ENCODE peak calls at places on chromosome 7, in six cellular contexts. C, O, A, I, E and X are unnamed samples.
A peak's percentile ranks its signal among the peaks of the same experiment; 100 is the strongest.

GRCh38 chr7:30989008-30989823 is 25.5 kb downstream of the GHRHR start:
- DNase-seq in I (no peak), O (no peak), C (no peak), E (no peak), A (no peak), X (no peak)

GRCh38 chr7:47931788-47932425 is 16.4 kb downstream of the PKD1L1 start:
- DNase-seq in A (no peak), O (peak; percentile 29), C (no peak), E (no peak), I (no peak), X (peak; percentile 64)

GRCh38 chr7:102415685-102416225 is 17.6 kb upstream of the ORAI2 start:
- DNase-seq in I (no peak), E (no peak), C (no peak), A (no peak), O (no peak), X (no peak)

GRCh38 chr7:131103997-131104396 is 223.7 kb upstream of the MKLN1 start:
- DNase-seq in I (peak; percentile 9), E (no peak), A (no peak), C (no peak), O (peak; percentile 68), X (peak; percentile 90)

GRCh38 chr7:77691892-77692491 is 4.3 kb upstream of the RSBN1L start:
- DNase-seq in C (no peak), O (no peak), I (no peak), A (no peak), E (no peak), X (no peak)

GRCh38 chr7:34838329-34838728 is 180.3 kb downstream of the NPSR1 start:
- DNase-seq in I (peak; percentile 66), O (no peak), E (no peak), C (no peak), A (no peak), X (no peak)

GRCh38 chr7:55964261-55964801 is at the start of gene NIPSNAP2:
- DNase-seq in O (peak; percentile 30), C (no peak), E (peak; percentile 82), A (peak; percentile 65), I (peak; percentile 71), X (peak; percentile 79)

GRCh38 chr7:142608630-142609029 is 140.6 kb upstream of the PRSS1 start:
- DNase-seq in E (no peak), I (no peak), C (no peak), O (no peak), A (no peak), X (no peak)

GRCh38 chr7:118080947-118081346 is 103.0 kb upstream of the LSM8 start:
- DNase-seq in I (peak; percentile 71), E (no peak), O (peak; percentile 96), A (peak; percentile 12), C (peak; percentile 52), X (peak; percentile 63)

GRCh38 chr7:128040205-128040604 is 9.0 kb upstream of the LRRC4 start:
- DNase-seq in E (no peak), A (no peak), I (no peak), O (no peak), C (no peak), X (no peak)

GRCh38 chr7:129688503-129689222 is 77.1 kb downstream of the NRF1 start:
- DNase-seq in I (no peak), C (no peak), A (no peak), O (no peak), E (no peak), X (no peak)

GRCh38 chr7:158941821-158942605 is 85.7 kb downstream of the DYNC2I1 start:
- DNase-seq in C (no peak), O (no peak), I (no peak), A (no peak), E (no peak), X (no peak)

GRCh38 chr7:158944950-158945349 is 88.6 kb downstream of the DYNC2I1 start:
- DNase-seq in A (no peak), C (no peak), E (no peak), I (no peak), O (no peak), X (no peak)

GRCh38 chr7:158944195-158944594 is 87.8 kb downstream of the DYNC2I1 start:
- DNase-seq in E (no peak), O (no peak), C (no peak), A (no peak), I (no peak), X (no peak)

GRCh38 chr7:158943713-158944112 is 87.4 kb downstream of the DYNC2I1 start:
- DNase-seq in C (no peak), E (no peak), I (no peak), A (no peak), O (no peak), X (no peak)

GRCh38 chr7:158943234-158943633 is 86.9 kb downstream of the DYNC2I1 start:
- DNase-seq in A (no peak), O (no peak), C (no peak), E (no peak), I (no peak), X (no peak)
- H3K9ac ChIP-seq in A (no peak overlapping the region), O (no peak overlapping the region), C (no peak overlapping the region), E (no peak overlapping the region), I (no peak overlapping the region), X (no peak overlapping the region)

GRCh38 chr7:132577206-132578049 is 1.2 kb upstream of the PLXNA4 start:
- DNase-seq in C (no peak), O (peak; percentile 14), A (no peak), I (peak; percentile 21), E (peak; percentile 75), X (peak; percentile 72)
- TF ChIP-seq EZH2 in C (no peak), O (peak; percentile 85), A (no peak), I (no peak), E (peak; percentile 65), X (peak; percentile 79)

DNA sequence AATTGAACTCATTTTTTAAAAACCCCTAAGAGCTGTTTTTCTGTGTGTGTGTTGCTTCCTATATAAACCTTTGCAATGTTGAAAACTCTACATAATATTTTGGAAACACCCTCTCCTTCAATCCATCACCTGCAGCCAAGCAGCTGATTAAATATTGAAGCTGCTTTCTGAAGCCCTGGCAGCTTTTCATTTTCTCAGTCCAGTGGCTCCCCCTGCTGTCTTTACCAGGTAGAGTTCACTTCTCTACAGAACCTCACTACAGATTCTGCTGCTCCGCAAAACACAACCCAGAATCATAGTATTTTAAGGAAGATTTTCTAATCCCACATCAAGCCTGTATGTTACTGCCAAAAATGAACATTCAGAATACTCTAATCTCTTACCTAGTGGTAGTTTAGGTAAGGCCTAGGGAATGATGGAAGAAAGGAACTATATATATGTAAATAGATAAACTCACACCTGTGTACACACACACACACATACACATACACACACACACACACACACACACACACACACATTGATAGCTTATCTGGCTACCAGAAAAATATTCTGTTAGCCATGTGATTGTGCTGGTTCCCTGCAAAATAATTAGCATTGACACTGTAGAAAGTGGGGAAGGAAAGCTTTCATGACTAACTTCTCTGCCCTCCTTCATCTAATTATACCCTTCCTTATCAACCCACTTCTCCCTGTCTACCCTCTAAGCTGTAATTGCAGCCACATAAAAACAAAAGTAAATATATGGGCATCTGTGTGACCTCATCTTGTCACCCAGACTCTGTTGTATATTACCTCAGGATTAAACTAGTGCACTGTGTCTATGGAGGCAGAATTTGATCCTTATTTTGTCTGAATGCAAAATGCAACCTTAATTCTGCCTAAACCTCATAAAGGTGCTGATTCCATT is 229.5 kb upstream of the FZD1 start:
- DNase-seq in O (peak; percentile 34), A (peak; percentile 12), C (no peak), E (peak; percentile 74), I (peak; percentile 65), X (peak; percentile 70)
- H3K9ac ChIP-seq in O (no peak overlapping the region), A (no peak overlapping the region), C (no peak overlapping the region), E (no peak overlapping the region), I (no peak overlapping the region), X (no peak overlapping the region)

GRCh38 chr7:139525239-139525638 is 1.8 kb downstream of the CLEC2L start:
- DNase-seq in I (no peak), A (no peak), C (no peak), O (no peak), E (no peak), X (no peak)

GRCh38 chr7:139522830-139523198 is 671 bp upstream of the CLEC2L start:
- DNase-seq in O (no peak), C (no peak), E (no peak), A (no peak), I (no peak), X (no peak)

GRCh38 chr7:139523988-139524815 is 717 bp downstream of the CLEC2L start:
- DNase-seq in I (no peak), O (no peak), A (no peak), C (no peak), E (peak; percentile 66), X (no peak)

GRCh38 chr7:139523199-139523941 is at the start of gene CLEC2L:
- DNase-seq in O (no peak), I (no peak), A (no peak), E (peak; percentile 61), C (no peak), X (peak; percentile 49)

GRCh38 chr7:139521439-139521838 is 2.0 kb upstream of the CLEC2L start:
- DNase-seq in A (no peak), I (no peak), C (no peak), O (no peak), E (no peak), X (no peak)
- TF ChIP-seq EZH2 in A (no peak), I (no peak), C (no peak), O (no peak), E (no peak), X (no peak)

DNA sequence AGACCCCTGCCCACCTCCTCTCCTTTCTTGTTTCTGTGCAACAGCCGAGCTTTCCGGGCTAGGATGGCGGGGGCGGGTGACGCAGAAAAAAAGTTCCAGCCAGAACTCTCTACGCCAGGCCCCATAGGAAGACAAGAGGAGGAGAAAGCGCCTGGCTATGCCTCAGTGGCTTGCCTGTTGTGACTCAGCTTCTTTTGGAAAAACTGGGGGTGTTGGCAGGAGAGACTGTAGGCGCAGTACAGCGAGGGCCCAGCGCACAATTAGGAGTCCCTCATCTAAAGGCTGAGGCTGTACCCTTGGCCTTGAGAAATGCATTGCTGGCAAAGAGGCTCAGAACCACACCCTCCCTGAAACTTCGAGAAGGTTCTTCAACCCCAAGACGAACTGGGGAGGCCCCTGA is 28.0 kb upstream of the KPNA7 start:
- DNase-seq in O (no peak), I (no peak), C (no peak), A (no peak), E (no peak), X (no peak)
- H3K9ac ChIP-seq in O (no peak overlapping the region), I (no peak overlapping the region), C (no peak overlapping the region), A (no peak overlapping the region), E (no peak overlapping the region), X (no peak overlapping the region)

GRCh38 chr7:27244488-27245123 is 2.0 kb downstream of the EVX1 start:
- DNase-seq in C (no peak), A (no peak), I (no peak), E (peak; percentile 63), O (no peak), X (no peak)
- TF ChIP-seq EZH2 in C (no peak), A (no peak), I (no peak), E (no peak), O (peak; percentile 87), X (no peak)

GRCh38 chr7:42945821-42946615 is 13.8 kb downstream of the MRPL32 start:
- DNase-seq in A (no peak), O (no peak), I (no peak), E (no peak), C (no peak), X (peak; percentile 47)
- H3K9ac ChIP-seq in A (no peak overlapping the region), O (no peak overlapping the region), I (no peak overlapping the region), E (no peak overlapping the region), C (peak overlapping the region; percentile 59), X (no peak overlapping the region)

DNA sequence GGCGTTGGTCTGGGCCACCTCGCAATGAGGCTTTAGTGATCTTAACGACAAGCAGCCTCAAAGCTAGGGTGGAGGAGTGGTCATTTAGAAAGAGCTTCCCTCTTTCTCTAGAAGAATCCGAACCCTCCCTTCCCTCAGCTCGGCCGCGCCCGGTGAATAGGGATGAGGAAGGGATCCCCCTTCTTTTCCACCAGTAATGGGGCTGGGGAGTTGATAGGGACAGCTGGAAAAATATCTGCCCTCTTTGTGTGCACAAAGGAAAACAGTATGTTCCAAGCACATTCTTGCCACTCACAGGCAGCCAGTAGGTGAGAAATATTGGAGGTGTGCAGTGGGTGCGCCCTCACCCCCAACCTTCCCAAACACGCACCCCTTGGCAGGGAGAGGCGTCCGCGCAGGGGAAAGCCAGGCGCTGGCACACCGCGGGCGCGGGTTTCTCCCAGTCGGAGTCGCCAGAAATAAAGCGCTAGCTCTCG is 6.5 kb downstream of the DLX5 start:
- DNase-seq in A (no peak), O (no peak), I (no peak), C (no peak), E (peak; percentile 59), X (no peak)
- TF ChIP-seq EZH2 in A (no peak), O (peak; percentile 50), I (no peak), C (no peak), E (peak; percentile 93), X (peak; percentile 65)